ENCODE peak calls at places on chromosomes 12 and 14, in five cellular contexts. G is thoracic aorta, B is lower lobe of right lung, U is choroid plexus epithelial cell, W is heart right ventricle. O is an unnamed sample.

GRCh38 chr12:94429633-94430032 is 30.0 kb downstream of the CEP83 start:
- DNase-seq in G (no peak), W (no peak), B (no peak), U (peak), O (no peak)

GRCh38 chr12:24991209-24992049 is 42.5 kb upstream of the BCAT1 start:
- DNase-seq in U (peak), W (no peak), G (no peak), B (no peak), O (no peak)

GRCh38 chr12:103745962-103746361 is 95.1 kb downstream of the NT5DC3 start:
- DNase-seq in U (peak), W (no peak), B (no peak), G (no peak), O (no peak)

GRCh38 chr14:105267820-105268548 is 19.7 kb downstream of the BTBD6 start:
- DNase-seq in W (no peak), G (no peak), U (no peak), B (no peak), O (no peak)

GRCh38 chr12:69840727-69841126 is 15.7 kb downstream of the MYRFL start:
- DNase-seq in W (no peak), B (no peak), U (no peak), G (no peak), O (no peak)

GRCh38 chr12:89461649-89462612 is 62.7 kb downstream of the GALNT4 start:
- DNase-seq in W (no peak), G (no peak), U (peak), B (no peak), O (no peak)

GRCh38 chr14:93079321-93079720 is 36.4 kb downstream of the ITPK1 start:
- DNase-seq in U (no peak), B (no peak), W (no peak), G (no peak), O (no peak)

GRCh38 chr12:22377731-22378496 is 43.4 kb upstream of the ST8SIA1 start:
- DNase-seq in U (peak), G (no peak), W (no peak), B (no peak), O (no peak)

GRCh38 chr12:54282949-54283593 is 2.5 kb downstream of the HNRNPA1 start:
- DNase-seq in W (no peak), G (no peak), B (no peak), U (no peak), O (no peak)

GRCh38 chr14:105485720-105486332 is 860 bp upstream of the CRIP1 start:
- DNase-seq in U (no peak), B (no peak), W (peak), G (no peak), O (no peak)

GRCh38 chr14:59116984-59117415 is 71.5 kb upstream of the DAAM1 start:
- DNase-seq in U (no peak), B (no peak), W (no peak), G (no peak), O (no peak)

GRCh38 chr14:89399594-89400068 is 17.4 kb downstream of the FOXN3 start:
- DNase-seq in G (no peak), U (peak), W (no peak), B (no peak), O (no peak)

GRCh38 chr14:69610020-69610858 is 1.2 kb upstream of the SUSD6 start:
- DNase-seq in G (no peak), W (no peak), U (no peak), B (no peak), O (no peak)

GRCh38 chr12:53217049-53217929 is 10.2 kb upstream of the ITGB7 start:
- DNase-seq in G (no peak), U (peak), B (peak), W (peak), O (no peak)

GRCh38 chr12:57238854-57239554 is 9.5 kb downstream of the SHMT2 start:
- DNase-seq in U (peak), W (peak), B (peak), G (peak), O (peak)

GRCh38 chr12:113005759-113006158 is 27.4 kb downstream of the OAS2 start:
- DNase-seq in W (no peak), B (no peak), U (no peak), G (no peak), O (no peak)

GRCh38 chr14:77674931-77675330 is 32.9 kb downstream of the ALKBH1 start:
- DNase-seq in W (no peak), B (no peak), G (no peak), U (no peak), O (no peak)

GRCh38 chr12:24754690-24755638 is 193.9 kb downstream of the BCAT1 start:
- DNase-seq in U (peak), W (no peak), B (no peak), G (no peak), O (no peak)

GRCh38 chr12:25689996-25690501 is 137.0 kb upstream of the LMNTD1 start:
- DNase-seq in W (peak), U (no peak), G (no peak), B (peak), O (no peak)

GRCh38 chr12:51238037-51238509 is 553 bp upstream of the DAZAP2 start:
- DNase-seq in G (no peak), W (no peak), U (peak), B (no peak), O (no peak)

GRCh38 chr14:23863836-23864235 is 89.7 kb upstream of the DHRS4 start:
- DNase-seq in G (no peak), U (no peak), B (no peak), W (no peak), O (no peak)

GRCh38 chr12:122835693-122836026 is 403 bp downstream of the HIP1R start:
- DNase-seq in B (peak), W (peak), G (no peak), U (no peak), O (no peak)

GRCh38 chr12:77751939-77752338 is 78.8 kb upstream of the NAV3 start:
- DNase-seq in B (no peak), W (no peak), G (no peak), U (peak), O (no peak)

GRCh38 chr12:77058740-77059139 is 6.6 kb downstream of the E2F7 start:
- DNase-seq in U (peak), W (no peak), B (no peak), G (no peak), O (no peak)

GRCh38 chr12:52876371-52876770 is 27.6 kb upstream of the KRT78 start:
- DNase-seq in G (no peak), U (no peak), B (peak), W (peak), O (no peak)

GRCh38 chr14:103057028-103057371 is 349 bp downstream of the CDC42BPB start:
- DNase-seq in G (no peak), B (peak), W (peak), U (peak), O (no peak)

GRCh38 chr14:75223664-75224154 is 47.3 kb upstream of the TMED10 start:
- DNase-seq in W (no peak), G (no peak), U (peak), B (peak), O (no peak)

GRCh38 chr14:102591372-102591943 is 991 bp upstream of the RCOR1 start:
- DNase-seq in B (peak), W (peak), U (peak), G (no peak), O (no peak)

GRCh38 chr14:96790715-96791114 is 6.5 kb upstream of the VRK1 start:
- DNase-seq in G (no peak), W (no peak), U (no peak), B (no peak), O (no peak)

GRCh38 chr12:19646599-19646998 is 207.3 kb downstream of the AEBP2 start:
- DNase-seq in B (no peak), U (no peak), W (no peak), G (no peak), O (no peak)

GRCh38 chr12:716506-716905 is 35.9 kb upstream of the WNK1 start:
- DNase-seq in U (peak), W (no peak), G (no peak), B (no peak), O (no peak)

GRCh38 chr12:57902371-57903042 is 38.9 kb upstream of the ATP23 start:
- DNase-seq in W (no peak), B (no peak), G (no peak), U (peak), O (no peak)

GRCh38 chr14:32023540-32023939 is 53.6 kb upstream of the ARHGAP5 start:
- DNase-seq in W (no peak), B (no peak), G (no peak), U (peak), O (no peak)

GRCh38 chr12:130828895-130829294 is 10.2 kb downstream of the STX2 start:
- DNase-seq in B (no peak), U (no peak), W (no peak), G (no peak), O (no peak)

GRCh38 chr12:88111074-88111652 is 30.7 kb downstream of the CEP290 start:
- DNase-seq in B (no peak), G (no peak), W (no peak), U (peak), O (no peak)
- TF ChIP-seq CTCF in B (peak), G (no peak), W (peak), U (peak), O (no peak)

DNA sequence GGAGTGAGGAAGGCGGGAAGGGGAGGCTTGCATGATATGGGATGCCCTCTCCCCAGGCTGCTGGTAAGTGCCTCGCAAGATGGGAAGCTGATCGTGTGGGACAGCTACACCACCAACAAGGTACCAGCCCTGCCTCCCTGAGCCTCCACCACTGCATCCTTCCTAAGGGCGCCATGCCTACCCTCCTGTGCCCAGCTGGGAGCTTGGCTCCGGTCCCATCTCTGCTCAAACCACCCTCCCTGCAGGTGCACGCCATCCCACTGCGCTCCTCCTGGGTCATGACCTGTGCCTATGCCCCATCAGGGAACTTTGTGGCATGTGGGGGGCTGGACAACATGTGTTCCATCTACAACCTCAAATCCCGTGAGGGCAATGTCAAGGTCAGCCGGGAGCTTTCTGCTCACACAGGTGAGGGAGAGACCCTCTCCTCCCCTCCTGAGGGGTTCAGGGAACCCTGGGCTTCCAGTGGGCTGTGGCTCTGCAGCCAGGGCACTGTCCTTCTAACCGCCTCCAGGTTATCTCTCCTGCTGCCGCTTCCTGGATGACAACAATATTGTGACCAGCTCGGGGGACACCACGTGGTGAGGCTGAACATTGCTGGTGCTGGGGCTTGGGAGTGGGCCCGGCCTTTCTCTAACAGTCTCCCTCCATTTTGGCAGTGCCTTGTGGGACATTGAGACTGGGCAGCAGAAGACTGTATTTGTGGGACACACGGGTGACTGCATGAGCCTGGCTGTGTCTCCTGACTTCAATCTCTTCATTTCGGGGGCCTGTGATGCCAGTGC is 2.6 kb downstream of the GNB3 start:
- DNase-seq in B (no peak), G (no peak), U (no peak), W (no peak), O (no peak)
- TF ChIP-seq CTCF in B (no peak), G (no peak), U (no peak), W (no peak), O (no peak)

DNA sequence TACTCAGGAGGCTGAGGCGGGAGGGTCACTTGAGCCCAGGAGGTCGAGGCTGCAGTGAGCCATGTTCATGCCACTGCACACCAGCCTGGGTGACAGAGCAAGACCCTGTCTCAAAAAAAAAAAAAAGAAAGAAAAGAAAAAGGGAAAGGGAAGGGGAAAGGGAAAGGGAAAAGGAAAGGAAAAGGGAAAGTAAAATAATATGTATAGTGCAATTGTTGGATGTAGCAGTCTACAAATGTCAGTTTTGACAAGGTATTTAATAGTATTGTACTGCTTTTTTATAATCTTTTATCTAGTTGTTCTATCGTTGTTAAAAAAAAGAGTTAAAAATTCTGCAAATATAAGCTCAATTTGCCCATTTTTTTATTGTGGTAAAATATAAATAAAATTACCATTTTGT is 67.3 kb downstream of the SLC2A13 start:
- DNase-seq in U (no peak), B (no peak), G (no peak), W (no peak), O (no peak)
- TF ChIP-seq CTCF in U (no peak), B (no peak), G (no peak), W (no peak), O (no peak)

GRCh38 chr12:3002636-3003035 is 43.4 kb downstream of the TEAD4 start:
- DNase-seq in B (no peak), U (no peak), G (no peak), W (no peak), O (no peak)

GRCh38 chr12:3000548-3001275 is 41.5 kb downstream of the TEAD4 start:
- DNase-seq in G (no peak), B (no peak), W (no peak), U (no peak), O (no peak)

GRCh38 chr12:3003593-3003992 is 44.4 kb downstream of the TEAD4 start:
- DNase-seq in U (no peak), G (no peak), B (no peak), W (no peak), O (no peak)

GRCh38 chr12:3005736-3006135 is 46.5 kb downstream of the TEAD4 start:
- DNase-seq in U (no peak), B (no peak), G (no peak), W (no peak), O (no peak)

DNA sequence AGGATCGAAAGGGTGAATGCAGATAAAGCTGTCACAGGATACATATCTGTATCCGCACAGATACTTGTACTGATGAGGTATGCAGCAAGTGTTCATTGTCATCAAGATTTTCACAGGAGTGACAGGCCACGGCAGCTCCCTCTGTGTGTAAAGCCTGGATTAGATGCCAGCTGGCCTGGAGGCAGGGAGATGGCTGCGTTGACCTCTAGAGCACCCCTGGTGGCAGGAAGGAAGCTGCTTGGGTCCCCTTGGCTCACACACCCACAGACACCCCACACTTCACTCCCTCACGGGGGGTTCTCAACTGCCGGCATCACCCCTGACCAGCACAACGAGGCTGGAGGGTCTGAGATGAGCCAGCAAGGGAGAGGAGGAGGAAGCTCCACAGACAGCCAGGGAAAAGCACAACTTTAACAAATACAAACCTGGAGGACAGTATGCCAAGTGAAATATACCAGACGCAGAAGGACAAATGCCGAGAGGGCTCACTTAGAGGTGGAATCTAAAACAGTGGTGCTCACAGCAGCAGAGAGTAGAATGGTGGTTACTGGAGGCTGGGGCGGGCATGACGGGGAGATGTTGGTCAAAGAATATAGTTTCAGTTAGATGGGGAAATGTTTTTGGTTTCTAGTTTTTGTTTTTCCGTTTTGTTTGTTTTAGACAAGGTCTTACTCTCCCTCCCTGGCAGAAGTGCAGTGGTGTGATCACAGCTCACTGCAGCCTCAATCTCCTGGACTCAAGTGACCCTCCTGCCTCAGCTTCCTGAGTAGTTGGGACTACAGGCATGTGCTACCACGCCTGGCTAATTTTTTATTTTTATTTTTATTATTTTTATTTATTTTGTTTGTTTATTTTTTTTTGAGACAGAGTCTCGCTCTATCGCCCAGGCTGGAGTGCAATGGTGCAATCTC is 45.7 kb downstream of the TEAD4 start:
- DNase-seq in W (no peak), U (no peak), G (no peak), B (no peak), O (no peak)
- TF ChIP-seq CTCF in W (peak), U (peak), G (no peak), B (no peak), O (no peak)

DNA sequence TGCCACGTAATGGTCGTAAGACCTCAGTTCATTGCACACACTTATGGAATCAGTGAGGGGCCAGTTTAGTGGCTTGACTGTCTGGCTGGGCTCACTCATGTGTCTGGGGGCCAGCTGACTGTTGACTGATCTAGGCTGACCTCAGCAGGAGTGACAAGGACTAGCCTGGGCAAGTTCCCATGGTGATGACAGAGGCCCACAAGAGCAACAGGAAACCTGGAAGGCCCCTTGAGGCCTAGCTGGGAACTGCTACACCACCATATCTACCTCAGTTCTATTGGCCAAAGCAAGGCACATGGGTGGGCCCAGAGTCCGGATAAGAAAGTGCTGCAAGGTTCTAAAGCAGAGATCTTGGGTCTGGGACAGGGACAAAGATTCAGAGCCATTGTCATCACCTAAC is 21.3 kb upstream of the RFLNA start:
- DNase-seq in W (no peak), B (no peak), G (no peak), U (peak), O (no peak)
- TF ChIP-seq CTCF in W (peak), B (peak), G (no peak), U (peak), O (no peak)

O was measured in omental fat pad.